ENCODE peak calls at places on chromosomes 13 and 19, in ten cellular contexts. O is fibroblast of lung, R is psoas muscle, N is MM.1S, L is neuronal stem cell, E is SJSA1, D is body of pancreas, K is brain microvascular endothelial cell, H is adrenal gland, Z is thoracic aorta. I is an unnamed sample.
A peak's percentile ranks its signal among the peaks of the same experiment; 100 is the strongest.

GRCh38 chr13:102333320-102334181 is 68.3 kb downstream of the FGF14 start:
- DNase-seq in H (no peak), N (no peak), E (no peak), K (no peak), Z (no peak), O (peak; percentile 89), L (no peak), R (no peak), D (no peak), I (no peak)

GRCh38 chr13:46663644-46664043 is 110.7 kb downstream of the LRCH1 start:
- DNase-seq in E (no peak), D (no peak), O (no peak), L (no peak), H (no peak), N (no peak), K (no peak), R (no peak), Z (no peak), I (peak; percentile 34)

GRCh38 chr19:9306443-9306842 is 3.2 kb downstream of the ZNF699 start:
- DNase-seq in E (peak; percentile 62), O (peak; percentile 45), Z (no peak), K (peak; percentile 72), R (no peak), D (no peak), N (no peak), L (no peak), H (no peak), I (peak; percentile 69)

GRCh38 chr13:101455863-101456262 is 3.4 kb downstream of the ITGBL1 start:
- DNase-seq in H (no peak), R (no peak), Z (no peak), E (peak; percentile 90), N (no peak), K (peak; percentile 85), D (no peak), O (peak; percentile 91), L (no peak), I (peak; percentile 94)

GRCh38 chr13:45542878-45543277 is 72.7 kb downstream of the ERICH6B start:
- DNase-seq in L (no peak), Z (no peak), D (no peak), E (no peak), K (no peak), N (no peak), H (no peak), R (no peak), O (no peak), I (no peak)

GRCh38 chr13:19587635-19588300 is 26.4 kb upstream of the TPTE2 start:
- DNase-seq in R (no peak), N (peak; percentile 67), L (no peak), H (no peak), O (peak; percentile 58), D (peak; percentile 26), E (peak; percentile 16), K (peak; percentile 63), Z (no peak), I (peak; percentile 56)

GRCh38 chr19:13055213-13056051 is 47.2 kb downstream of the LYL1 start:
- DNase-seq in N (no peak), R (peak; percentile 88), H (peak; percentile 34), Z (peak; percentile 55), K (peak; percentile 70), O (peak; percentile 95), E (peak; percentile 93), L (no peak), D (peak; percentile 69), I (no peak)

GRCh38 chr13:113935081-113935511 is 38.8 kb downstream of the C13orf46 start:
- DNase-seq in K (no peak), R (peak; percentile 37), Z (no peak), N (no peak), E (no peak), L (no peak), H (no peak), D (no peak), O (no peak), I (no peak)

GRCh38 chr13:73466561-73466960 is 407.8 kb downstream of the KLF5 start:
- DNase-seq in L (no peak), D (no peak), E (no peak), H (no peak), R (no peak), Z (no peak), K (no peak), N (no peak), O (no peak), I (peak; percentile 79)

GRCh38 chr13:89968468-89968867 is 1379.0 kb upstream of the MIR17HG start:
- DNase-seq in E (no peak), N (no peak), L (no peak), D (no peak), H (no peak), R (no peak), K (no peak), Z (no peak), O (no peak), I (no peak)

GRCh38 chr19:37227996-37228395 is 10.0 kb downstream of the ZNF383 start:
- DNase-seq in L (no peak), D (peak; percentile 18), H (no peak), K (no peak), N (peak; percentile 15), O (no peak), R (no peak), Z (no peak), E (no peak), I (no peak)

GRCh38 chr13:110379905-110380341 is 72.8 kb downstream of the COL4A2 start:
- DNase-seq in H (no peak), E (peak; percentile 68), D (no peak), R (no peak), L (no peak), O (no peak), K (peak; percentile 77), N (no peak), Z (no peak), I (no peak)

GRCh38 chr19:52343548-52343947 is 7.5 kb downstream of the ZNF610 start:
- DNase-seq in Z (no peak), K (peak; percentile 2), D (peak; percentile 48), R (no peak), E (no peak), N (peak; percentile 15), H (peak; percentile 43), L (peak; percentile 59), O (peak; percentile 23), I (no peak)

GRCh38 chr13:73754727-73755292 is 379.4 kb downstream of the KLF12 start:
- DNase-seq in R (no peak), E (peak; percentile 30), N (peak; percentile 64), Z (no peak), O (peak; percentile 73), H (no peak), K (peak; percentile 72), L (peak; percentile 59), D (peak; percentile 9), I (peak; percentile 12)

GRCh38 chr13:38826182-38826813 is 139.4 kb downstream of the FREM2 start:
- DNase-seq in E (no peak), D (peak; percentile 55), H (no peak), N (no peak), K (no peak), Z (no peak), L (no peak), O (no peak), R (no peak), I (no peak)

GRCh38 chr19:36040495-36040894 is 7.8 kb upstream of the CLIP3 start:
- DNase-seq in O (no peak), R (no peak), L (no peak), D (no peak), Z (no peak), K (no peak), H (no peak), E (no peak), N (no peak), I (no peak)

GRCh38 chr13:44075113-44075512 is 195.4 kb downstream of the LACC1 start:
- DNase-seq in H (no peak), D (no peak), N (no peak), L (no peak), Z (no peak), O (no peak), R (no peak), E (no peak), K (no peak), I (no peak)

GRCh38 chr19:18785179-18786124 is 5.7 kb downstream of the COMP start:
- DNase-seq in E (no peak), D (peak; percentile 84), R (peak; percentile 91), N (peak; percentile 69), H (peak; percentile 70), Z (no peak), O (peak; percentile 65), K (peak; percentile 33), L (peak; percentile 81), I (peak; percentile 11)

GRCh38 chr13:109154146-109154545 is 524.7 kb downstream of the MYO16 start:
- DNase-seq in N (no peak), L (no peak), O (peak; percentile 41), Z (no peak), H (peak; percentile 83), D (no peak), K (no peak), R (no peak), E (no peak), I (no peak)

DNA sequence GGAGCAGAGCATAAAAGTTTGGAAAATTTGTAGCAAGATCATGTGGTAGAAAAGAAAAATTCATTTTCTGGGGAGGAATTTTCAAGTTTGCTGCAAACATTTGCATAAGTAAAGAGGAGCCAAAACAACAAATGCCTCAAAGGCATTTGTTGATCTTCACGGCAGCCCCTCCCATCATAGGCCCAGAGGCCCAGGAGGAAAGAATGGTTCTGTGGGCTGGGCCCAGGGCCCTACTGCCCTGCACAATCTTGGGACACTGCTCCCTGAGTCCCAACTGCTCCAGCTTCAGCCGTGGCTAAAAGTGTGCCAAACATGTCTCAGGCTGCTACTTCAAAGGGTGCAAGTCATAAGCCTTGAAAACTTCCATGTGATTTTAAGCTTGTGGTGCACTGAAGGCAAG is 11.3 kb downstream of the LGALS13 start:
- DNase-seq in H (no peak), Z (no peak), R (no peak), D (no peak), N (no peak), K (no peak), E (no peak), L (no peak), O (no peak), I (no peak)
- H3K27ac ChIP-seq in H (no peak overlapping the region), Z (no peak overlapping the region), R (no peak overlapping the region), D (no peak overlapping the region), N (no peak overlapping the region), K (no peak overlapping the region), E (no peak overlapping the region), L (no peak overlapping the region), O (no peak overlapping the region), I (no peak overlapping the region)

GRCh38 chr19:10518444-10519361 is 1.5 kb upstream of the S1PR5 start:
- DNase-seq in D (peak; percentile 63), N (no peak), E (no peak), Z (no peak), R (no peak), H (no peak), K (no peak), O (no peak), L (no peak), I (no peak)
- H3K27me3 ChIP-seq in D (no peaks in the 10 kb centered on the region), N (peaks cover 64% of the 10 kb centered on the region), E (peaks cover 56% of the 10 kb centered on the region), Z (peaks cover 1% of the 10 kb centered on the region), R (peaks cover 28% of the 10 kb centered on the region), H (peaks cover 39% of the 10 kb centered on the region), K (peaks cover 4% of the 10 kb centered on the region), O (peaks cover 37% of the 10 kb centered on the region), L (peaks cover 42% of the 10 kb centered on the region), I (no peaks in the 10 kb centered on the region)

GRCh38 chr13:112072531-112073244 is 5.7 kb downstream of the SOX1 start:
- DNase-seq in D (no peak), N (no peak), E (no peak), R (no peak), L (peak; percentile 83), O (no peak), K (no peak), H (no peak), Z (no peak), I (no peak)
- H3K27ac ChIP-seq in D (no peak overlapping the region), N (no peak overlapping the region), E (no peak overlapping the region), R (no peak overlapping the region), L (peak overlapping the region; percentile 94), O (no peak overlapping the region), K (no peak overlapping the region), H (no peak overlapping the region), Z (no peak overlapping the region), I (no peak overlapping the region)

GRCh38 chr13:97004096-97004876 is 10.0 kb upstream of the OXGR1 start:
- DNase-seq in H (no peak), N (no peak), Z (no peak), K (peak; percentile 77), E (peak; percentile 82), D (no peak), R (no peak), L (no peak), O (peak; percentile 60), I (no peak)
- H3K27me3 ChIP-seq in H (no peaks in the 10 kb centered on the region), N (no peaks in the 10 kb centered on the region), Z (no peaks in the 10 kb centered on the region), K (no peaks in the 10 kb centered on the region), E (no peaks in the 10 kb centered on the region), D (no peaks in the 10 kb centered on the region), R (no peaks in the 10 kb centered on the region), L (no peaks in the 10 kb centered on the region), O (no peaks in the 10 kb centered on the region), I (peaks cover 4% of the 10 kb centered on the region)

I was measured in foreskin keratinocyte.